ENCODE peak calls at places on chromosomes 5 and 9, in nine cellular contexts. P is body of pancreas, F is GM06990, V is sigmoid colon, U is fibroblast of the aortic adventitia, H is fibroblast of lung, B is HCT116, R is BJ, A is Panc1. N is an unnamed sample.

GRCh38 chr9:130137870-130138653 is 34.1 kb upstream of the NCS1 start:
- DNase-seq in P (peak; percentile 23), R (peak; percentile 88), U (peak; percentile 94), F (no peak), V (peak; percentile 87), A (no peak), B (no peak), H (peak; percentile 99), N (no peak)

GRCh38 chr9:93261735-93262523 is 78.0 kb downstream of the WNK2 start:
- DNase-seq in V (peak; percentile 67), P (peak; percentile 45), R (no peak), H (no peak), F (no peak), U (no peak), B (no peak), A (no peak), N (no peak)

GRCh38 chr5:179146277-179146676 is 86.1 kb downstream of the ZNF354C start:
- DNase-seq in F (no peak), H (no peak), P (no peak), A (no peak), R (no peak), B (no peak), U (no peak), V (no peak), N (no peak)

GRCh38 chr5:142307491-142307890 is 17.3 kb downstream of the SPRY4 start:
- DNase-seq in R (no peak), P (no peak), A (no peak), F (no peak), H (no peak), U (no peak), B (no peak), V (no peak), N (no peak)

GRCh38 chr9:35566417-35566816 is 38.6 kb upstream of the TESK1 start:
- DNase-seq in P (no peak), A (no peak), R (no peak), U (peak; percentile 31), H (peak; percentile 55), B (no peak), V (no peak), F (no peak), N (no peak)

GRCh38 chr9:81468084-81468595 is 221.2 kb downstream of the TLE1 start:
- DNase-seq in U (no peak), F (no peak), H (no peak), B (no peak), V (no peak), R (no peak), A (no peak), P (no peak), N (no peak)

GRCh38 chr5:38497946-38498345 is 58.5 kb downstream of the LIFR start:
- DNase-seq in H (peak; percentile 24), V (no peak), B (peak; percentile 12), A (no peak), R (no peak), F (no peak), U (peak; percentile 44), P (no peak), N (no peak)

GRCh38 chr9:78014776-78015175 is 16.8 kb downstream of the GNAQ start:
- DNase-seq in B (no peak), F (no peak), H (peak; percentile 86), V (no peak), P (no peak), R (no peak), U (peak; percentile 23), A (no peak), N (no peak)

GRCh38 chr5:39520232-39520572 is 95.4 kb upstream of the DAB2 start:
- DNase-seq in F (no peak), V (no peak), U (peak; percentile 90), B (no peak), A (no peak), P (no peak), H (peak; percentile 92), R (no peak), N (no peak)

GRCh38 chr9:113350937-113351336 is 1.6 kb downstream of the BSPRY start:
- DNase-seq in F (no peak), U (no peak), V (no peak), A (no peak), B (no peak), H (no peak), P (no peak), R (no peak), N (peak; percentile 51)

GRCh38 chr5:20601678-20602100 is 613.7 kb upstream of the CDH18 start:
- DNase-seq in H (peak; percentile 71), B (no peak), V (no peak), F (no peak), P (no peak), U (peak; percentile 66), A (no peak), R (no peak), N (no peak)
- TF ChIP-seq CTCF in H (no peak), B (no peak), V (no peak), F (no peak), P (no peak), U (peak; percentile 5), A (no peak), R (no peak), N (no peak)

DNA sequence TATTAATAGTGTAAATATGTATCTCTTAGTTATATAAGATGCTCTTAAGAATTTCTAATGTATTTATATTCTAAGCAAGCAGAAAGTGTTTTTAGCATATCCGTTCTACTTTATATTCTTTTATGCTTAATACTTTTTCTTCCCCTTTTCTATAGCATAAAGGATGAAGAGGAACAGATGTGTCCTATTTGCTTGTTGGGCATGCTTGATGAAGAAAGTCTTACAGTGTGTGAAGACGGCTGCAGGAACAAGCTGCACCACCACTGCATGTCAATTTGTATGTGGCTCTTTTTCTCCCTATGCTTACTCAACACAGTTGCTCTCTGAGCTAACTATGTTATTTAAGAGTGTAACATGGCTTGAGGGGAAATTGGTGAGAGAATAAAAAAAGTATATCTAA is 37.6 kb upstream of the SETD9 start:
- DNase-seq in F (no peak), H (no peak), P (no peak), B (no peak), V (no peak), A (no peak), U (no peak), R (no peak), N (no peak)
- H3K4me3 ChIP-seq in F (no peak overlapping the region), H (no peak overlapping the region), P (no peak overlapping the region), B (no peak overlapping the region), V (no peak overlapping the region), A (no peak overlapping the region), U (no peak overlapping the region), R (no peak overlapping the region), N (no peak overlapping the region)

DNA sequence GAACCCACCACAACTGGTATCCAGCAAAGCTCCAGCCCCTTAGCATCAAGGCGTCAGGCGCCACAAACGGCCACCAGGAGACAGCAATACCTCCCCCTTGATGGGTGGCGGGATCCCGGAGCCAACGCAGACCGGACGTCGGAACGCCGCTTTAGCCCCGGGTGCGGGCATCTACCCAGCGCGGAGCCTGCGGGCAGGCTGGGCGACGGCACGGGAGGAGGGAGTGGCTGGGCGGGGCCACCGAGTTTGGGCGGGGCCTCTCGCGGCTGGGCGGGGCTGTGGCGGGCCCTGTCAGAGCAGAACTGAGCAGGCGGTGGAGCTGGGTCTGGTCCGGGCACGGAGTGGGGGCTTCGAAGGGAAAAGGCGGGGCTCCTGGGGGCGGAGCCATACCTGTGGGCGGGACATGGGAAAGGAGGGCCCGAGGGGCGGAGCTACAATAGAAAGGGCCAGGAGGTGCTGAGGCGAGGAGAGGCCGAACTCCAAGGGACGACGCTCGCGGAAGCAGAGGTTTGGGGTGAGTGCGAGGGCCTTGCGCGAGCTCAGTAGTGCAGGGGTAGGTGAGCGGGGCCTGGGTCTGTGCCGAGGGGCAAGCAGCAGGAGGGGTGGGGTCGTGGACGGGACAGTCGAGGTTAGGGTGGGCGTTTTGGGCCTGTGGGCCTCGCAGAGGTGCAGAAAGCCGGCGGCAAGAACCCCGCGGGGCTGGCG is 40.2 kb upstream of the GARNL3 start:
- DNase-seq in H (peak; percentile 64), P (peak; percentile 94), B (peak; percentile 85), F (peak; percentile 91), V (peak; percentile 97), R (no peak), A (no peak), U (peak; percentile 32), N (peak; percentile 93)
- TF ChIP-seq CTCF in H (no peak), P (peak; percentile 25), B (no peak), F (no peak), V (no peak), R (peak; percentile 19), A (peak; percentile 4), U (peak; percentile 3), N (peak; percentile 30)

GRCh38 chr5:132495063-132495671 is 4.6 kb upstream of the IRF1 start:
- DNase-seq in F (no peak), R (no peak), P (no peak), A (no peak), H (no peak), U (no peak), V (peak; percentile 64), B (no peak), N (no peak)
- H3K4me3 ChIP-seq in F (peak overlapping the region; percentile 80), R (peak overlapping the region; percentile 13), P (no peak overlapping the region), A (peak overlapping the region; percentile 91), H (no peak overlapping the region), U (peak overlapping the region; percentile 72), V (peak overlapping the region; percentile 59), B (peak overlapping the region; percentile 85), N (peak overlapping the region; percentile 74)

GRCh38 chr5:54844905-54845566 is 140.4 kb downstream of the ESM1 start:
- DNase-seq in U (peak; percentile 84), V (no peak), A (peak; percentile 8), R (no peak), B (peak; percentile 31), F (no peak), H (peak; percentile 45), P (no peak), N (peak; percentile 49)
- TF ChIP-seq CTCF in U (peak; percentile 44), V (peak; percentile 46), A (peak; percentile 49), R (peak; percentile 29), B (peak; percentile 23), F (peak; percentile 38), H (no peak), P (peak; percentile 62), N (peak; percentile 28)

GRCh38 chr5:80036621-80037020 is 1.5 kb downstream of the THBS4 start:
- DNase-seq in V (no peak), B (no peak), H (no peak), A (no peak), R (no peak), P (no peak), U (no peak), F (no peak), N (no peak)
- H3K4me3 ChIP-seq in V (no peak overlapping the region), B (no peak overlapping the region), H (no peak overlapping the region), A (no peak overlapping the region), R (no peak overlapping the region), P (no peak overlapping the region), U (no peak overlapping the region), F (no peak overlapping the region), N (no peak overlapping the region)

GRCh38 chr5:139561655-139562451 is 714 bp downstream of the UBE2D2 start:
- DNase-seq in F (peak; percentile 76), V (peak; percentile 76), A (no peak), B (no peak), H (peak; percentile 51), U (peak; percentile 37), R (no peak), P (peak; percentile 56), N (peak; percentile 65)
- TF ChIP-seq CTCF in F (no peak), V (no peak), A (no peak), B (no peak), H (no peak), U (no peak), R (no peak), P (no peak), N (no peak)

DNA sequence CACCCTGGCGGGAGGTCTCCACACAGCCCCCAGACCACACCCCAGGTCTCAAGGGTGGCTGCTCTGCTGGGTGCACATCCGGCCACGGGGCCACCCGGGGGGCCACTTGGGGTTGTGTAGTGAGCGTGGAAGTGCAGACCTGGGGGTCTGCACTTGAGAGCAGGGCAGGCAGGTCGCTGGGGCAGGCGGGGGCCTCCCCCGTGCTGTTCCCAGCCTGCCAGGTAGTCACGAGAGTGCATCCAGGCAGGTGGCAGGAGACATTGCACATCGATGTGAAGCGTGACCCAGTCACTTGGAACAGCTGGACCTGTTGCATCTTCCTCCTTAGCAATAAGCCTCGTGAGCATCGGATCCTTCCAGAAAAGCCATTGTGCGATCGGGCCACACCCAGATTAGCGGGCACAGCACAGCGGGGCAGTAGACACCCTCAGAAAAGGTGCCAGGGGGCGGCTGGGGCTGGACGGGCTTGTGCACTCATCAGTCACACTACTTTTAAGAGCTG is 4.8 kb upstream of the ENTPD8 start:
- DNase-seq in A (no peak), U (peak; percentile 40), V (no peak), B (no peak), F (peak; percentile 30), H (no peak), P (no peak), R (no peak), N (no peak)
- H3K4me3 ChIP-seq in A (no peak overlapping the region), U (no peak overlapping the region), V (no peak overlapping the region), B (no peak overlapping the region), F (no peak overlapping the region), H (no peak overlapping the region), P (no peak overlapping the region), R (no peak overlapping the region), N (no peak overlapping the region)

N was measured in GM12865.